ENCODE peak calls at places on chromosomes 11 and 22, in four cellular contexts. I is uterus, S is PC-9, B is A549. R is an unnamed sample.

GRCh38 chr11:101390539-101390938 is 193.3 kb downstream of the TRPC6 start:
- DNase-seq in I (no peak), S (no peak), B (peak), R (no peak)

GRCh38 chr11:574632-575323 is 1.5 kb upstream of the PHRF1 start:
- DNase-seq in I (no peak), S (no peak), B (no peak), R (no peak)

GRCh38 chr11:92380882-92381281 is 156.3 kb downstream of the FAT3 start:
- DNase-seq in I (no peak), S (no peak), B (no peak), R (peak)

GRCh38 chr11:70799386-70799785 is 401.1 kb downstream of the CTTN start:
- DNase-seq in I (no peak), S (no peak), B (no peak), R (no peak)

GRCh38 chr11:133174013-133174412 is 358.3 kb downstream of the OPCML start:
- DNase-seq in I (no peak), S (no peak), B (no peak), R (no peak)

GRCh38 chr11:68439355-68440065 is 21.0 kb upstream of the PPP6R3 start:
- DNase-seq in I (no peak), S (no peak), B (no peak), R (no peak)

GRCh38 chr11:59178401-59178800 is 6.5 kb downstream of the DTX4 start:
- DNase-seq in I (no peak), S (no peak), B (no peak), R (no peak)

GRCh38 chr11:1230456-1231395 is 7.9 kb downstream of the MUC5B start:
- DNase-seq in I (no peak), S (no peak), B (no peak), R (peak)

GRCh38 chr22:45503071-45503815 is 560 bp downstream of the FBLN1 start:
- DNase-seq in I (no peak), S (no peak), B (no peak), R (peak)

GRCh38 chr22:45212306-45212709 is 28.4 kb downstream of the KIAA0930 start:
- DNase-seq in I (peak), S (no peak), B (peak), R (peak)

GRCh38 chr22:36934940-36935610 is 21.6 kb downstream of the CSF2RB start:
- DNase-seq in I (no peak), S (no peak), B (no peak), R (no peak)
- H3K27ac ChIP-seq in I (no peak), S (no peak), B (no peak), R (no peak)

DNA sequence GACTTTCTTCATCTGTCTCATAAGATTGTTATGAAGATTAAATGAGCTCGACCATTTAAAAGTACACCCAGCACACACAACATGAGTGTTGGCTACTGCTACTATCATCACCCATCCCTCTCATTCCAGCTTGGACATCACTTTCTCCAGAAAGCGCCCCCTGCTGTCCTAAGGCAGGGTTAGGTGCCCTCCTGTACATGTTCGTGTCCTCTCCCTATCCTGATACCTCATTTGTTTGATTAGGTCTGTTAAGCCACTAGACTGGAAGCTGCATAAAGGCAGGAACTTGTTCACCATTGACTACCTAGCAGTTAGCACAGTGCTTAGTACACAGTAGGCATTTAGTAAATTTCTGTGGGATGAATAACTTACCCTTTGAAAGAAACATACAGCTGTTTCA is 85.5 kb downstream of the ENTHD1 start:
- DNase-seq in I (no peak), S (no peak), B (peak), R (no peak)
- TF ChIP-seq CTCF in I (no peak), S (peak), B (no peak), R (no peak)

DNA sequence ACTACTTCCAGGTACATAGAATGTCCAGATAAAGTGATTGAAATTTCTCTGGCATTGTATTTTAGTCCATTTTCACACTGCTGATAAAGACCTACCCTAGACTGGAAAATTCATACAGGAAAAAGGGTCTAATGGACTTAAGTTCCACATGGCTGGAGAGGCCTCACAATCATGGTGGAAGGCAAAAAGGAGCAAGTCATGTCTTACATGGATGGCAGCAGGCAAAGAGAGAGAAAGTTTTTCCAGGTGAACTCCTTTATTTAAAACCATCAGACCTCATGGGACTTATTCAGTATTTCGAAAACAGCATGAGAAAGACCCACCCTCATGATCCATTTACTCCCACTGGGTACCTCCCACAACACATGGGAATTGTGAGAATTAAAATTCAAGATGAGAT is 1359.7 kb upstream of the RAG2 start:
- DNase-seq in I (no peak), S (no peak), B (no peak), R (no peak)
- H3K27ac ChIP-seq in I (no peak), S (no peak), B (no peak), R (no peak)

DNA sequence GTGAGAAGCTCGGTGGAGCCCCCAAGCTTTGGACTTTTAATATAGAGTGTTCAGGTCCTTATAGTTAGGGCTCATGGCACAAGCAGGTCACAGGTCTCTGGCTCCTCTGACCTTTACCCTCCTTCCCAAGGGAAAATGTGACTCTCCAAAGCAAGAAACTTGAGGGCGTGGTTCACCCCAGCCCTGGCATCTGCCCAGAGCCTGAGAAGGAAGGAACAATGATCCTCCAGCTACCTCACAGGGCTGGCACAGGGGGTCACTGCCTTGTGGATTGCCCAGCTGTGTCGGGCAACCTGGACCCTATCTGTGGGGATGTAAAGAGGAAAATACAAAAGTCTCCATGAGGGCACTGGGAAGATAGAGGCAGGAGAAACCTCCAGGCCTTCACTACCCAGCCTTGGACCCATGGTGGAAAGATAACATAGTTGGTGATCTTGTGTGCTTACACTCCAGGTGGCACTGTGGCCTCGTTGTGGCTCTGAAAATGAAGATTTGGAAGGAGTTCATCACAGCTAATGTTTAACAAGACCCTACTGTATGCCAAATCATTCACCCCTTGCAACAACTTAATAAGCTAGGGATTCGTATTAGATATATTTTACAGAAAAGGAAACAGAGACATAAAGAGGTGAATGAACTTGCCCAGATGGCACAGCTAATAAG is 3.8 kb upstream of the ZNF195 start:
- DNase-seq in I (no peak), S (no peak), B (no peak), R (no peak)
- TF ChIP-seq CTCF in I (no peak), S (no peak), B (no peak), R (no peak)

R was measured in RWPE1.